ENCODE peak calls at places on chromosome 18, in nine cellular contexts. H is astrocyte, V is pancreas, D is KG1, M is body of pancreas, L is GM12878, K is KBM-7, A is Daoy, U is AG04450. N is an unnamed sample.

GRCh38 chr18:61785588-61785987 is 107.2 kb downstream of the RNF152 start:
- DNase-seq in H (peak), A (no peak), M (no peak), U (no peak), D (no peak), V (no peak), L (no peak), K (no peak), N (peak)

GRCh38 chr18:79947054-79947755 is 4.2 kb downstream of the SLC66A2 start:
- DNase-seq in L (no peak), A (no peak), M (no peak), K (no peak), V (no peak), H (no peak), U (no peak), D (no peak), N (no peak)

GRCh38 chr18:27355308-27355707 is 170.2 kb upstream of the CHST9 start:
- DNase-seq in A (no peak), H (no peak), L (no peak), D (no peak), M (no peak), U (no peak), V (no peak), K (no peak), N (no peak)

GRCh38 chr18:32730068-32730467 is 42.8 kb downstream of the KLHL14 start:
- DNase-seq in K (no peak), M (no peak), V (no peak), H (no peak), L (no peak), D (no peak), U (no peak), A (no peak), N (no peak)

GRCh38 chr18:21443776-21444464 is 156.6 kb downstream of the ESCO1 start:
- DNase-seq in K (no peak), V (no peak), H (no peak), U (no peak), A (no peak), D (no peak), M (no peak), L (no peak), N (no peak)

GRCh38 chr18:70234667-70235459 is 29.4 kb upstream of the RTTN start:
- DNase-seq in A (peak), U (no peak), V (no peak), H (peak), K (no peak), M (no peak), L (no peak), D (no peak), N (peak)

GRCh38 chr18:49944681-49945080 is 131.3 kb upstream of the ACAA2 start:
- DNase-seq in K (no peak), L (no peak), U (no peak), M (peak), V (no peak), H (peak), D (no peak), A (no peak), N (no peak)

GRCh38 chr18:13500891-13501887 is 225.2 kb downstream of the FAM210A start:
- DNase-seq in A (peak), H (peak), K (no peak), L (no peak), D (no peak), V (peak), U (no peak), M (peak), N (no peak)

GRCh38 chr18:77203071-77203470 is 46.6 kb upstream of the GALR1 start:
- DNase-seq in H (no peak), K (no peak), V (no peak), D (no peak), L (no peak), A (no peak), U (no peak), M (no peak), N (no peak)

GRCh38 chr18:73431620-73432019 is 563.8 kb upstream of the NETO1 start:
- DNase-seq in D (no peak), L (no peak), V (no peak), K (no peak), M (no peak), A (no peak), U (no peak), H (no peak), N (no peak)

GRCh38 chr18:58051765-58052460 is 7.9 kb downstream of the NEDD4L start:
- DNase-seq in L (no peak), A (no peak), K (no peak), U (no peak), D (no peak), M (no peak), V (no peak), H (no peak), N (no peak)

GRCh38 chr18:44098551-44099098 is 582.1 kb upstream of the SETBP1 start:
- DNase-seq in V (no peak), A (no peak), D (no peak), M (no peak), L (no peak), U (no peak), H (peak), K (peak), N (peak)

GRCh38 chr18:28903366-28903765 is 726.4 kb upstream of the CDH2 start:
- DNase-seq in D (no peak), L (no peak), V (no peak), M (no peak), K (no peak), U (no peak), A (no peak), H (peak), N (peak)

GRCh38 chr18:59719533-59720325 is 22.5 kb upstream of the CCBE1 start:
- DNase-seq in L (no peak), D (no peak), V (no peak), A (peak), U (peak), M (peak), K (no peak), H (peak), N (peak)

GRCh38 chr18:57807336-57808117 is 4.4 kb upstream of the ATP8B1 start:
- DNase-seq in M (peak), D (no peak), K (no peak), U (no peak), V (no peak), A (peak), L (no peak), H (peak), N (peak)

GRCh38 chr18:6732952-6733351 is 3.4 kb downstream of the ARHGAP28 start:
- DNase-seq in V (no peak), A (no peak), U (no peak), L (no peak), K (no peak), M (no peak), D (no peak), H (no peak), N (no peak)

GRCh38 chr18:56107821-56108485 is 520.0 kb upstream of the TCF4 start:
- DNase-seq in V (no peak), U (no peak), A (no peak), D (no peak), K (no peak), H (peak), L (no peak), M (no peak), N (no peak)

GRCh38 chr18:5980721-5981120 is 85.4 kb upstream of the TMEM200C start:
- DNase-seq in U (no peak), K (no peak), L (no peak), M (no peak), D (no peak), A (no peak), V (no peak), H (no peak), N (no peak)